ENCODE peak calls at places on chromosomes 11 and 22, in five cellular contexts. T is brain microvascular endothelial cell, N is right lobe of liver, P is ovary, H is fibroblast of lung. O is an unnamed sample.

GRCh38 chr11:70490208-70490607 is 91.9 kb downstream of the CTTN start:
- DNase-seq in T (no peak), N (no peak), P (peak; percentile 4), H (no peak), O (peak; percentile 16)

GRCh38 chr22:36453266-36453607 is 28.2 kb downstream of the TXN2 start:
- DNase-seq in T (no peak), N (no peak), P (no peak), H (no peak), O (no peak)

GRCh38 chr11:79336740-79337517 is 103.9 kb downstream of the TENM4 start:
- DNase-seq in T (no peak), N (no peak), P (no peak), H (no peak), O (no peak)

GRCh38 chr11:114358711-114359110 is 41.6 kb downstream of the C11orf71 start:
- DNase-seq in T (no peak), N (no peak), P (no peak), H (peak; percentile 32), O (no peak)

GRCh38 chr11:123653997-123654565 is 343 bp downstream of the SCN3B start:
- DNase-seq in T (peak; percentile 31), N (no peak), P (peak; percentile 32), H (peak; percentile 60), O (no peak)

GRCh38 chr11:16773981-16774710 is 35.7 kb downstream of the C11orf58 start:
- DNase-seq in T (no peak), N (no peak), P (no peak), H (no peak), O (no peak)

GRCh38 chr22:19169002-19169946 is 9.3 kb downstream of the SLC25A1 start:
- DNase-seq in T (no peak), N (peak; percentile 42), P (no peak), H (no peak), O (no peak)

GRCh38 chr11:120431633-120432032 is 79.9 kb upstream of the GRIK4 start:
- DNase-seq in T (peak; percentile 62), N (no peak), P (no peak), H (peak; percentile 73), O (no peak)

GRCh38 chr11:113974741-113975470 is at the start of gene HTR3A:
- DNase-seq in T (no peak), N (peak; percentile 51), P (peak; percentile 34), H (no peak), O (peak; percentile 54)

GRCh38 chr11:122128146-122128545 is 12.1 kb upstream of the BLID start:
- DNase-seq in T (no peak), N (no peak), P (no peak), H (no peak), O (no peak)

GRCh38 chr11:60334005-60334620 is 7.1 kb downstream of the MS4A6E start:
- DNase-seq in T (peak; percentile 78), N (peak; percentile 64), P (no peak), H (peak; percentile 3), O (peak; percentile 57)

GRCh38 chr11:105073486-105074200 is 28.5 kb upstream of the CARD16 start:
- DNase-seq in T (no peak), N (no peak), P (no peak), H (no peak), O (no peak)

GRCh38 chr11:104410336-104410735 is 246.4 kb upstream of the PDGFD start:
- DNase-seq in T (no peak), N (no peak), P (no peak), H (peak; percentile 75), O (no peak)

GRCh38 chr11:1502971-1503707 is 16.6 kb upstream of the MOB2 start:
- DNase-seq in T (no peak), N (no peak), P (peak; percentile 52), H (peak; percentile 23), O (peak; percentile 53)

GRCh38 chr11:109486129-109486528 is 64.1 kb downstream of the C11orf87 start:
- DNase-seq in T (no peak), N (no peak), P (no peak), H (no peak), O (no peak)

GRCh38 chr11:69240332-69241074 is 53.5 kb upstream of the MYEOV start:
- DNase-seq in T (no peak), N (no peak), P (no peak), H (no peak), O (no peak)
- TF ChIP-seq CTCF in T (peak; percentile 70), N (no peak), P (no peak), H (peak; percentile 40), O (no peak)

GRCh38 chr11:118887219-118887618 is 3.5 kb downstream of the CXCR5 start:
- DNase-seq in T (no peak), N (no peak), P (no peak), H (no peak), O (no peak)

GRCh38 chr11:118885319-118885718 is 1.6 kb downstream of the CXCR5 start:
- DNase-seq in T (no peak), N (no peak), P (no peak), H (no peak), O (no peak)

GRCh38 chr11:118888398-118888797 is 4.7 kb downstream of the CXCR5 start:
- DNase-seq in T (no peak), N (no peak), P (no peak), H (no peak), O (no peak)

GRCh38 chr11:118885831-118886571 is 2.3 kb downstream of the CXCR5 start:
- DNase-seq in T (no peak), N (no peak), P (no peak), H (no peak), O (no peak)

DNA sequence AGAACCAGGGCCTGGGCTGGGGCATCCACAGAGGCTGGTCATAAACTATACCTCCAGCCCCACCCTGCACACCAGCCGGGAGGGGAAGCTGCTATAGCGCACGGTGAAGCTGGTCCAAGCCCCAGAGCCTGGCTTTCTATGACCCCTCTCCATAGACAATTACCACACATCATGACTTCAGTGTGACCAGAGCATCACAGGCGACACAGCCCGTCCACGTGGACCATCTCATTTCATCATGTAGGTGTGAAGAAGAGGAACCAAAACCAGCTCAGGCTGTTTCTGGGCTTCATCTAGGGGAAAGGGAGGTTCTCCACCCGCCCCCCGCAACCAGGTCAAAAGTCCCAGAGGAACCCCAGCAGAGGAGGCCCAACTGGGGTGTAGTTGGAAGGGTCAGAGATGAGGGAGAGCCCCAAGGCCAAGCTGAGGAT is 3.0 kb downstream of the CXCR5 start:
- DNase-seq in T (no peak), N (no peak), P (no peak), H (no peak), O (no peak)
- H3K27ac ChIP-seq in T (no peak overlapping the region), N (no peak overlapping the region), P (no peak overlapping the region), H (no peak overlapping the region), O (no peak overlapping the region)

DNA sequence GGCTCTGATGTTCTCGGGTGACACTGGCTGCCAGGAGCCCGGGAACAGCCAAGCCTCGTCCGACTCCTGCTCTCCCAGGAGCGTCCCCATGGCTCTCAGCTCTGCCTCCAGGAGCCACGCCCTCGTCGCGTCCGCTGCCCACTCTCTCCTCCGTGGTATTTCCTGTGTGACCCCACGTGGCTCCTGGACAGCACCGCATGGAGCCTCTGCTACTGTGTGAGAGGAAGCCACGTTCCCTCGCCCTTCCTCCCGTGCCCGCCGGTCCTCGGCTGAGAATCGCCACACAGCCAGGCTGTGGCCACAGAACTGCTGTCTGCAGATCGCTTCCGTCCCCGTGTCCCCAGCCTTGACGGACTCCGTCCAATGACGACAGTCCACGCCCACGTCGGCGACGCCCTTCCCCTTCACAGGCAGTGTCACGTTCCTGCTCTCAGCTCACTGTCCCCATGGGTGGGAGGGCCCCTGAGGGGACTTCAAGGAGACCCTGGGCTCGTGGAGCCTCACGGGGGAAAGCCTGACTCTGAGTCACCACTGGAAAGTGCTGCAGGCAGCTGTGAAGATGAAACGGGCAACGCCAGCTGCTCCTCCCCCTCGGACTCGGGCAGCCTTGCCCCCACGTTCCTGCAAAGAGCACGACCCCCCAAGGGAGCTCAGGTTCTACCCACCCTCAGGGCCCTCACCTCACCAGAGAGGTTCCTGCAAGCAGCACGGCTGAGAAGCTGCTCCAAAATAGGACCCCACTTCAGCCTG is 458.5 kb downstream of the BRD1 start:
- DNase-seq in T (no peak), N (no peak), P (no peak), H (no peak), O (no peak)
- H3K4me3 ChIP-seq in T (no peak overlapping the region), N (no peak overlapping the region), P (no peak overlapping the region), H (no peak overlapping the region), O (peak overlapping the region; percentile 28)

DNA sequence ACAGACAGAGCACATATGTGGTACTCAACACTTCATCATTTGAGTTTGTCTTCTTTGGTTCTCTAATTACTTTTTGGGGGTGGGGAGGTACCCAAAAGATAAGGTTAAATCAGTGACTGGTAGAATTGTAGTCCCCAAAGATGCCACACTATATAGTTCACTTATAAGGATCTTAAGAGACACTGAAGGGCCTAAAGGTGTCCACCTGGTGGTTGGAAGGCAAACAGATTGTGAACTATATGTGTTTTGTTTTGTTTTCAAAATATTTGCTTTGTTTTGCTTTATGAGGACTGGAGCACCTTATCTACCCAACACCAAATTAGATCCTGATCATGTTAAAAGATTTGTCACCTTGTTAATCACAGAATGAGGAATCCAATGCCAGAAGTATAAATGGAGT is 136.1 kb downstream of the DCDC1 start:
- DNase-seq in T (no peak), N (no peak), P (no peak), H (no peak), O (no peak)
- TF ChIP-seq CTCF in T (peak; percentile 47), N (no peak), P (no peak), H (no peak), O (no peak)

O was measured in dorsolateral prefrontal cortex.